ENCODE peak calls at places on chromosomes 3 and 15, in seven cellular contexts. S is AG04450; B is GM23338; U is HEK293T; F is C1 segment of cervical spinal cord; N is GM04504; R is effector memory CD8-positive, alpha-beta T cell. P is an unnamed sample.

GRCh38 chr15:74882528-74882927 is 7.3 kb upstream of the MPI start:
- DNase-seq in U (no peak), F (no peak), R (no peak), N (no peak), S (no peak), B (peak), P (no peak)

GRCh38 chr3:126395846-126396513 is 1.3 kb downstream of the CFAP100 start:
- DNase-seq in U (no peak), F (no peak), R (no peak), N (no peak), S (no peak), B (no peak), P (no peak)

GRCh38 chr15:61994216-61994615 is 66.0 kb downstream of the VPS13C start:
- DNase-seq in R (no peak), U (no peak), N (peak), S (peak), F (no peak), B (no peak), P (no peak)

GRCh38 chr15:60937278-60937677 is 291.8 kb downstream of the RORA start:
- DNase-seq in R (no peak), U (no peak), F (no peak), B (no peak), N (no peak), S (no peak), P (no peak)

GRCh38 chr3:178063475-178063874 is 472.8 kb upstream of the KCNMB2 start:
- DNase-seq in R (no peak), F (no peak), B (no peak), S (peak), U (no peak), N (peak), P (peak)

GRCh38 chr15:34810455-34811146 is 15.3 kb upstream of the ACTC1 start:
- DNase-seq in B (no peak), S (peak), F (no peak), R (no peak), U (no peak), N (peak), P (no peak)

GRCh38 chr3:55160241-55160877 is 232.5 kb upstream of the LRTM1 start:
- DNase-seq in B (no peak), R (no peak), U (no peak), F (no peak), N (peak), S (peak), P (peak)

GRCh38 chr15:63140936-63141335 is 16.3 kb downstream of the RPS27L start:
- DNase-seq in B (no peak), S (no peak), R (no peak), U (no peak), F (no peak), N (no peak), P (no peak)

GRCh38 chr15:58383876-58384275 is 47.9 kb upstream of the LIPC start:
- DNase-seq in N (no peak), F (no peak), U (no peak), B (peak), S (no peak), R (no peak), P (peak)

P was measured in A673.